ENCODE peak calls at places on chromosomes 5 and 9, in eight cellular contexts. R, S, X, Q, T, K, C and D are unnamed samples.
A peak's percentile ranks its signal among the peaks of the same experiment; 100 is the strongest.

GRCh38 chr9:33818167-33818831 is 1.3 kb downstream of the UBE2R2 start:
- DNase-seq in K (no peak), S (no peak), C (no peak), X (no peak), R (no peak), Q (no peak), T (no peak), D (no peak)

GRCh38 chr9:92133949-92134604 is 18.9 kb upstream of the SPTLC1 start:
- DNase-seq in C (peak; percentile 76), S (peak; percentile 76), K (no peak), Q (peak; percentile 91), R (peak; percentile 89), T (peak; percentile 76), X (peak; percentile 97), D (peak; percentile 82)

GRCh38 chr9:20597862-20598261 is 24.4 kb downstream of the MLLT3 start:
- DNase-seq in T (no peak), Q (no peak), X (no peak), R (no peak), C (no peak), K (no peak), S (no peak), D (no peak)

GRCh38 chr9:121885345-121885901 is 207.7 kb downstream of the TTLL11 start:
- DNase-seq in T (peak; percentile 49), K (no peak), Q (no peak), X (no peak), C (no peak), R (no peak), S (no peak), D (peak; percentile 45)

GRCh38 chr9:106830527-106831140 is 32.3 kb upstream of the ZNF462 start:
- DNase-seq in X (no peak), T (no peak), Q (no peak), K (no peak), R (peak; percentile 70), S (no peak), C (no peak), D (peak; percentile 11)

GRCh38 chr5:90983148-90983547 is 400.0 kb downstream of the ARRDC3 start:
- DNase-seq in C (peak; percentile 63), S (no peak), X (no peak), T (peak; percentile 82), Q (peak; percentile 34), K (no peak), R (no peak), D (peak; percentile 91)

GRCh38 chr5:143182901-143183820 is 220.3 kb downstream of the NR3C1 start:
- DNase-seq in Q (peak; percentile 50), S (no peak), X (no peak), R (no peak), K (no peak), C (no peak), T (peak; percentile 56), D (peak; percentile 66)

GRCh38 chr5:55276771-55277170 is 30.7 kb downstream of the DHX29 start:
- DNase-seq in C (peak; percentile 71), X (no peak), S (no peak), Q (no peak), R (no peak), K (no peak), T (peak; percentile 2), D (peak; percentile 7)

GRCh38 chr9:109314011-109314531 is 6.8 kb downstream of the EPB41L4B start:
- DNase-seq in K (no peak), Q (peak; percentile 39), S (no peak), T (no peak), C (no peak), R (no peak), X (no peak), D (no peak)

GRCh38 chr5:55344392-55344992 is 36.7 kb downstream of the MTREX start:
- DNase-seq in R (peak; percentile 69), Q (peak; percentile 70), S (peak; percentile 95), K (no peak), X (peak; percentile 85), T (peak; percentile 79), C (peak; percentile 70), D (peak; percentile 75)

GRCh38 chr5:40734986-40735385 is 20.8 kb downstream of the TTC33 start:
- DNase-seq in T (peak; percentile 75), R (no peak), S (no peak), C (no peak), K (no peak), X (no peak), Q (no peak), D (peak; percentile 44)

GRCh38 chr5:9927106-9927505 is 297.0 kb upstream of the TAS2R1 start:
- DNase-seq in C (peak; percentile 44), R (no peak), S (no peak), X (no peak), K (no peak), T (peak; percentile 47), Q (no peak), D (no peak)

GRCh38 chr9:104882574-104882973 is 45.4 kb downstream of the ABCA1 start:
- DNase-seq in K (no peak), Q (no peak), X (no peak), R (no peak), T (no peak), C (no peak), S (no peak), D (no peak)

GRCh38 chr9:14768561-14769234 is 46.2 kb upstream of the CER1 start:
- DNase-seq in K (no peak), C (peak; percentile 65), R (no peak), T (peak; percentile 78), S (peak; percentile 38), X (peak; percentile 69), Q (peak; percentile 67), D (peak; percentile 66)
- H3K4me3 ChIP-seq in K (no peak overlapping the region), C (no peak overlapping the region), R (no peak overlapping the region), T (no peak overlapping the region), S (no peak overlapping the region), X (peak overlapping the region; percentile 77), Q (no peak overlapping the region), D (peak overlapping the region; percentile 20)

GRCh38 chr9:134381671-134382505 is 55.6 kb downstream of the RXRA start:
- DNase-seq in S (no peak), T (no peak), C (no peak), K (no peak), X (no peak), Q (peak; percentile 36), R (no peak), D (no peak)
- TF ChIP-seq CTCF in S (peak; percentile 35), T (no peak), C (peak; percentile 16), K (no peak), X (peak; percentile 55), Q (peak; percentile 29), R (no peak), D (peak; percentile 8)

GRCh38 chr5:64199425-64199824 is 33.8 kb downstream of the RNF180 start:
- DNase-seq in S (no peak), X (no peak), R (no peak), Q (no peak), C (no peak), K (no peak), T (no peak), D (peak; percentile 5)
- H3K4me3 ChIP-seq in S (no peak overlapping the region), X (no peak overlapping the region), R (no peak overlapping the region), Q (no peak overlapping the region), C (no peak overlapping the region), K (no peak overlapping the region), T (no peak overlapping the region), D (no peak overlapping the region)

GRCh38 chr9:114080773-114081440 is 2.8 kb upstream of the AMBP start:
- DNase-seq in T (no peak), Q (peak; percentile 70), R (peak; percentile 47), K (no peak), S (no peak), X (peak; percentile 41), C (no peak), D (no peak)
- TF ChIP-seq CTCF in T (no peak), Q (no peak), R (no peak), K (no peak), S (no peak), X (no peak), C (no peak), D (no peak)

DNA sequence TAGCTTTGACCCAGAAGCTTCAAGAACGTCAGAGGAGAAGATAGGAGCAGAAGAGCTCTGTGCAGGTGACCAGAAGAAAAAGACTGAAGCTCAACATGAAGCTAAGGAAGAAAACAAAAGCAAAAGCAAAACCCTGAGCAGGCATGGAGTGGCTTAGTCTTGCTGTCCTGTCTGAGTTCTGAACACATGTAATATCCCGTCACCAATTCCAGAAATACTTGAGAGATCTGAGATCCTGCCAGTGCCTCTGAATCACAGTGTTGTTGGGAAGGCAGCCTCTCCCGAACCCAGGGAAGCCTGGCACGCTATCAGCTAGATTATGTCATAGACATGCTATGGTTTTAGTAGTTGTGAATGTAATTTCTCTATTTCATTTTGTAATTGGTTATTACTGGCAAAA is 235.7 kb downstream of the ICE1 start:
- DNase-seq in T (peak; percentile 25), Q (peak; percentile 65), R (peak; percentile 75), C (peak; percentile 27), X (no peak), K (no peak), S (peak; percentile 58), D (peak; percentile 45)
- H3K4me3 ChIP-seq in T (no peak overlapping the region), Q (no peak overlapping the region), R (peak overlapping the region; percentile 14), C (no peak overlapping the region), X (no peak overlapping the region), K (peak overlapping the region; percentile 38), S (no peak overlapping the region), D (no peak overlapping the region)

GRCh38 chr5:126741361-126741760 is 35.6 kb upstream of the LMNB1 start:
- DNase-seq in C (no peak), R (no peak), K (no peak), S (no peak), Q (no peak), T (no peak), X (peak; percentile 54), D (no peak)
- TF ChIP-seq CTCF in C (no peak), R (no peak), K (no peak), S (no peak), Q (no peak), T (no peak), X (peak; percentile 53), D (no peak)

GRCh38 chr5:180208038-180208434 is 975 bp downstream of the RASGEF1C start:
- DNase-seq in Q (no peak), X (no peak), S (no peak), T (no peak), K (no peak), C (no peak), R (no peak), D (no peak)

GRCh38 chr5:180207593-180207992 is 1.4 kb downstream of the RASGEF1C start:
- DNase-seq in X (peak; percentile 71), R (no peak), T (no peak), K (no peak), C (no peak), Q (no peak), S (no peak), D (no peak)

GRCh38 chr5:180210961-180211760 is 2.1 kb upstream of the RASGEF1C start:
- DNase-seq in C (no peak), K (no peak), X (no peak), T (no peak), Q (no peak), S (no peak), R (no peak), D (no peak)

GRCh38 chr5:180208435-180209081 is 453 bp downstream of the RASGEF1C start:
- DNase-seq in Q (peak; percentile 50), K (no peak), S (no peak), C (no peak), T (no peak), X (peak; percentile 77), R (no peak), D (no peak)

GRCh38 chr5:180209137-180209581 is at the start of gene RASGEF1C:
- DNase-seq in T (peak; percentile 47), C (peak; percentile 72), K (no peak), X (peak; percentile 87), S (no peak), Q (peak; percentile 91), R (no peak), D (peak; percentile 40)
- H3K4me3 ChIP-seq in T (peak within 1 kb of the TSS; percentile 44), C (peak within 1 kb of the TSS; percentile 11), K (peak within 1 kb of the TSS; percentile 61), X (peak within 1 kb of the TSS; percentile 74), S (peak within 1 kb of the TSS; percentile 40), Q (no peak within 1 kb of the TSS), R (peak within 1 kb of the TSS; percentile 43), D (no peak within 1 kb of the TSS)

GRCh38 chr9:38068866-38069628 is at the start of gene SHB:
- DNase-seq in Q (peak; percentile 91), R (peak; percentile 88), S (peak; percentile 66), X (peak; percentile 95), K (no peak), C (peak; percentile 69), T (peak; percentile 43), D (no peak)
- TF ChIP-seq CTCF in Q (peak; percentile 53), R (peak; percentile 15), S (peak; percentile 41), X (peak; percentile 46), K (peak; percentile 52), C (no peak), T (no peak), D (no peak)